ENCODE peak calls at places on chromosomes 2 and 18, in six cellular contexts. One of them, this sample, is unnamed.

GRCh38 chr18:55422456-55423185 is 165.4 kb downstream of the TCF4 start:
- DNase-seq in BE2C: peak
- DNase-seq in naive thymus-derived CD8-positive, alpha-beta T cell: no peak
- DNase-seq in caudate nucleus: no peak
- DNase-seq in fibroblast of the aortic adventitia: peak
- DNase-seq in germinal center: no peak
- DNase-seq in this sample: no peak

GRCh38 chr2:149170156-149170555 is 131.7 kb downstream of the LYPD6B start:
- DNase-seq in BE2C: no peak
- DNase-seq in naive thymus-derived CD8-positive, alpha-beta T cell: no peak
- DNase-seq in caudate nucleus: no peak
- DNase-seq in fibroblast of the aortic adventitia: no peak
- DNase-seq in germinal center: no peak
- DNase-seq in this sample: no peak

GRCh38 chr2:127407661-127408003 is 10.6 kb upstream of the PROC start:
- DNase-seq in BE2C: no peak
- DNase-seq in naive thymus-derived CD8-positive, alpha-beta T cell: no peak
- DNase-seq in caudate nucleus: no peak
- DNase-seq in fibroblast of the aortic adventitia: no peak
- DNase-seq in germinal center: no peak
- DNase-seq in this sample: no peak

GRCh38 chr18:79508565-79509535 is 113.1 kb downstream of the NFATC1 start:
- DNase-seq in BE2C: no peak
- DNase-seq in naive thymus-derived CD8-positive, alpha-beta T cell: no peak
- DNase-seq in caudate nucleus: no peak
- DNase-seq in fibroblast of the aortic adventitia: no peak
- DNase-seq in germinal center: peak
- DNase-seq in this sample: no peak

GRCh38 chr2:50529600-50530218 is 502.2 kb downstream of the NRXN1 start:
- DNase-seq in BE2C: no peak
- DNase-seq in naive thymus-derived CD8-positive, alpha-beta T cell: no peak
- DNase-seq in caudate nucleus: no peak
- DNase-seq in fibroblast of the aortic adventitia: peak
- DNase-seq in germinal center: peak
- DNase-seq in this sample: no peak

GRCh38 chr2:68463287-68463877 is 3.7 kb downstream of the FBXO48 start:
- DNase-seq in BE2C: no peak
- DNase-seq in naive thymus-derived CD8-positive, alpha-beta T cell: no peak
- DNase-seq in caudate nucleus: no peak
- DNase-seq in fibroblast of the aortic adventitia: peak
- DNase-seq in germinal center: peak
- DNase-seq in this sample: no peak

GRCh38 chr18:76398899-76399612 is 96.0 kb downstream of the ZNF516 start:
- DNase-seq in BE2C: peak
- DNase-seq in naive thymus-derived CD8-positive, alpha-beta T cell: peak
- DNase-seq in caudate nucleus: peak
- DNase-seq in fibroblast of the aortic adventitia: peak
- DNase-seq in germinal center: peak
- DNase-seq in this sample: peak

GRCh38 chr18:72867721-72868665 is at the start of gene NETO1:
- DNase-seq in BE2C: no peak
- DNase-seq in naive thymus-derived CD8-positive, alpha-beta T cell: no peak
- DNase-seq in caudate nucleus: no peak
- DNase-seq in fibroblast of the aortic adventitia: no peak
- DNase-seq in germinal center: no peak
- DNase-seq in this sample: peak

GRCh38 chr2:202278036-202278760 is 12.6 kb downstream of the NOP58 start:
- DNase-seq in BE2C: no peak
- DNase-seq in naive thymus-derived CD8-positive, alpha-beta T cell: no peak
- DNase-seq in caudate nucleus: no peak
- DNase-seq in fibroblast of the aortic adventitia: peak
- DNase-seq in germinal center: no peak
- DNase-seq in this sample: no peak

GRCh38 chr2:236668531-236668969 is 98.9 kb downstream of the ACKR3 start:
- DNase-seq in BE2C: no peak
- DNase-seq in naive thymus-derived CD8-positive, alpha-beta T cell: no peak
- DNase-seq in caudate nucleus: no peak
- DNase-seq in fibroblast of the aortic adventitia: no peak
- DNase-seq in germinal center: no peak
- DNase-seq in this sample: no peak

GRCh38 chr2:215529271-215529670 is 93.4 kb upstream of the FN1 start:
- DNase-seq in BE2C: no peak
- DNase-seq in naive thymus-derived CD8-positive, alpha-beta T cell: no peak
- DNase-seq in caudate nucleus: no peak
- DNase-seq in fibroblast of the aortic adventitia: peak
- DNase-seq in germinal center: no peak
- DNase-seq in this sample: no peak

GRCh38 chr2:238914648-238915015 is 66.7 kb downstream of the TWIST2 start:
- DNase-seq in BE2C: no peak
- DNase-seq in naive thymus-derived CD8-positive, alpha-beta T cell: no peak
- DNase-seq in caudate nucleus: no peak
- DNase-seq in fibroblast of the aortic adventitia: peak
- DNase-seq in germinal center: no peak
- DNase-seq in this sample: no peak

GRCh38 chr2:120287183-120288015 is 34.7 kb downstream of the RALB start:
- DNase-seq in BE2C: no peak
- DNase-seq in naive thymus-derived CD8-positive, alpha-beta T cell: no peak
- DNase-seq in caudate nucleus: no peak
- DNase-seq in fibroblast of the aortic adventitia: peak
- DNase-seq in germinal center: no peak
- DNase-seq in this sample: no peak

GRCh38 chr2:173584676-173585453 is 230.2 kb downstream of the CDCA7 start:
- DNase-seq in BE2C: no peak
- DNase-seq in naive thymus-derived CD8-positive, alpha-beta T cell: no peak
- DNase-seq in caudate nucleus: no peak
- DNase-seq in fibroblast of the aortic adventitia: no peak
- DNase-seq in germinal center: no peak
- DNase-seq in this sample: no peak

GRCh38 chr2:55992465-55992864 is 68.9 kb upstream of the EFEMP1 start:
- DNase-seq in BE2C: no peak
- DNase-seq in naive thymus-derived CD8-positive, alpha-beta T cell: no peak
- DNase-seq in caudate nucleus: no peak
- DNase-seq in fibroblast of the aortic adventitia: peak
- DNase-seq in germinal center: no peak
- DNase-seq in this sample: no peak

GRCh38 chr2:26317377-26318105 is 28.4 kb upstream of the SELENOI start:
- DNase-seq in BE2C: no peak
- DNase-seq in naive thymus-derived CD8-positive, alpha-beta T cell: no peak
- DNase-seq in caudate nucleus: no peak
- DNase-seq in fibroblast of the aortic adventitia: no peak
- DNase-seq in germinal center: no peak
- DNase-seq in this sample: no peak

GRCh38 chr18:76144844-76145243 is 350.2 kb downstream of the ZNF516 start:
- DNase-seq in BE2C: no peak
- DNase-seq in naive thymus-derived CD8-positive, alpha-beta T cell: no peak
- DNase-seq in caudate nucleus: no peak
- DNase-seq in fibroblast of the aortic adventitia: no peak
- DNase-seq in germinal center: no peak
- DNase-seq in this sample: no peak

GRCh38 chr2:195202163-195202845 is 454.7 kb upstream of the SLC39A10 start:
- DNase-seq in BE2C: no peak
- DNase-seq in naive thymus-derived CD8-positive, alpha-beta T cell: no peak
- DNase-seq in caudate nucleus: no peak
- DNase-seq in fibroblast of the aortic adventitia: no peak
- DNase-seq in germinal center: no peak
- DNase-seq in this sample: no peak